ENCODE peak calls at places on chromosome 10, in four cellular contexts. J is A549, K is IMR-90, A is transverse colon. S is an unnamed sample. For H3K4me1, the result is how much of the 10 kb centered on the place peaks cover.

GRCh38 chr10:69421611-69422308 is 5.0 kb upstream of the TACR2 start:
- DNase-seq in K (peak), A (peak), J (no peak), S (peak)

GRCh38 chr10:100341953-100342626 is 4.9 kb upstream of the SCD start:
- DNase-seq in J (peak), A (peak), K (peak), S (no peak)

GRCh38 chr10:100216006-100216405 is 13.4 kb downstream of the CHUK start:
- DNase-seq in J (no peak), K (no peak), A (no peak), S (no peak)

GRCh38 chr10:58464956-58465355 is 47.7 kb upstream of the BICC1 start:
- DNase-seq in A (no peak), J (no peak), K (no peak), S (no peak)

GRCh38 chr10:48466611-48467240 is 138.1 kb downstream of the ARHGAP22 start:
- DNase-seq in K (no peak), A (no peak), J (no peak), S (no peak)

GRCh38 chr10:86397120-86397519 is 30.5 kb upstream of the GRID1 start:
- DNase-seq in J (no peak), K (no peak), A (no peak), S (no peak)

GRCh38 chr10:87656431-87657072 is 3.1 kb upstream of the PAPSS2 start:
- DNase-seq in A (no peak), K (peak), J (peak), S (no peak)

GRCh38 chr10:129332476-129332875 is 134.6 kb upstream of the MGMT start:
- DNase-seq in A (no peak), J (peak), K (peak), S (no peak)

GRCh38 chr10:35626971-35627507 is 15.1 kb downstream of the FZD8 start:
- DNase-seq in A (no peak), J (no peak), K (peak), S (no peak)

GRCh38 chr10:111089293-111089692 is 12.5 kb downstream of the ADRA2A start:
- DNase-seq in A (no peak), J (no peak), K (no peak), S (no peak)

GRCh38 chr10:19651549-19651948 is 164.7 kb upstream of the PLXDC2 start:
- DNase-seq in J (no peak), K (peak), A (no peak), S (no peak)

GRCh38 chr10:119352042-119352441 is 144.7 kb downstream of the GRK5 start:
- DNase-seq in K (no peak), J (peak), A (no peak), S (no peak)
- TF ChIP-seq CTCF in K (no peak), J (no peak), A (no peak), S (no peak)

DNA sequence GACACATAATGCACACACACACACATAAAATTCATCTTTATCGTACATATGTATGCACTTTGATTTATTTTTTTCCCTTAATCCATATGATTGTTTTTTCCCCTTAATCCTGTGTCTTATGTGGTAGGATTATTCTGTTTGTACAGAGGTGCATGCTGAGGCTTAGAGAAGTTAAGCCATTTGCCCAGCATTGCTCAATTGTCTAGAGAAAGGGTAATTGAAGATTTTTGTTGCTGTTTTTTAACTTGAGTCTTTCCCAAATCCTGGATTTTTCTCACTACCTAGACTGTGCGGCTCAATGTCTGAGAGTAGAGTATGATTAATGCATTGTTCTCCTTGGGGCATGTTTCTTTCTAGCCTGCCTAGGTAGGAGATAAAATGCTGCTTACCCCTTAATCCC is 35.0 kb downstream of the WBP1L start:
- DNase-seq in A (no peak), J (no peak), K (no peak), S (no peak)
- H3K4me1 ChIP-seq in A (half or more), J (under half), K (under half), S (half or more)

DNA sequence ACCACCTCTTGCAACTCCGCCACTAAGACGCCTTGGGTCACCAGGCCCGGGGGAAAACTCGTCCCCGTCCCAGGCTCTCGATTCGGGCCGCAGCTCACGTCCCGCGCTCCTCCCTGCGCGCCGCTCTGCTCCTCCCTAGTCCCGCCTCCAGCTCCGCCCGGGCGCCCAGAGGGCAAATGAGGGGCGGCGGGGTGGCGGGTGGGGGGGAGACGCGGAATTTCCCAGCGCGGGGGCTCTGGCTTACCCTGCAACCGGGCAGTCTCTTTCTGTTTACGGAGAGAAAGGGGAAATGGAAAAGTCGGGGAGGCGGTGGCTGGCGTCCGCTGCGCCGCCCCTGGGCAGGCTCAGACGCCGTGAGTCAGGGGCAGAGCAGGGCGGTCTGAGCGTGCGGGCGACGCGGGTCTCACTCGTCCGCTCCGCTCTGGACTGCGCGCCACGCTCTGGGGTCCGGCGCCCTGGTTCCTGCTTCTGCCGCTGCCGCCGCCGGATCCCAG is at the start of gene MAP3K8:
- DNase-seq in K (peak), J (peak), A (peak), S (peak)
- TF ChIP-seq POLR2A in K (peak), J (peak), A (peak), S (peak)

GRCh38 chr10:28679941-28680752 is 2.8 kb downstream of the BAMBI start:
- DNase-seq in K (no peak), A (no peak), J (peak), S (no peak)
- TF ChIP-seq CTCF in K (peak), A (peak), J (peak), S (peak)

GRCh38 chr10:113058175-113058961 is 108.3 kb downstream of the TCF7L2 start:
- DNase-seq in K (peak), A (peak), J (peak), S (no peak)
- H3K4me1 ChIP-seq in K (under half), A (half or more), J (half or more), S (half or more)

DNA sequence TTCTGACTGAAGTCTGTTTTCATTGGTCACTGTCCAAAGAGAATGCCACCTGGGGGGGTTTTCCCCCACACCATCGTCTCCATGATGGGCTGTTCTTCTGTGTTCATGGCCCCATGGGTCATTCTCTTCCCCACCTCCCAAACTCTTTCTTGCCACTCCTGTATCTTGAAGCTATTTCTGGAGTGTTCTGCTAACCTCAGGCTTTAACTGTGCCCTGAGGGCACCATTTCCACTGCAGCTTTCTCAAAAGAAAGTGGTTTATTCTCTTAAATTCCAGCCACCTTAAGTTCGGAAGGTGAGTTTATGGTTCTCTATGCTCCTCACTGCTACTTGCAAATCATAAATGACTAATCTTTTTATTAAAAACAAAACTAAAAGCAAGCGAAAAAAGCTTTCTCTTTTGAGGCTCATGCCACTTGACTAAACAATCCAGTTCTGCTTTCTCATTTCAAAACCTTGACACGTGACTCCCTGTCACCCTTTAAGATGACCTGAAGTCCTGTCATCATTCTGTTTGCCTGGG is 7.4 kb upstream of the APBB1IP start:
- DNase-seq in J (no peak), A (no peak), K (no peak), S (no peak)
- TF ChIP-seq POLR2A in J (no peak), A (no peak), K (no peak), S (no peak)

GRCh38 chr10:121709674-121710073 is 111.4 kb upstream of the FGFR2 start:
- DNase-seq in K (no peak), A (no peak), J (no peak), S (no peak)
- TF ChIP-seq CTCF in K (no peak), A (no peak), J (no peak), S (no peak)

S was measured in heart left ventricle.